ENCODE peak calls at places on chromosomes 4 and X, in seven cellular contexts. R is amygdala; G is naive thymus-derived CD4-positive, alpha-beta T cell; M is LoVo; O is H7; A is AG09319; V is ascending aorta. D is an unnamed sample.

GRCh38 chr4:81214518-81215218 is 354 bp downstream of the PRKG2 start:
- DNase-seq in A (no peak), M (no peak), R (peak), V (no peak), G (peak), O (peak), D (no peak)

GRCh38 chrX:5236096-5236495 is 992.6 kb downstream of the NLGN4X start:
- DNase-seq in A (no peak), O (peak), G (no peak), R (no peak), V (no peak), M (peak), D (no peak)

GRCh38 chrX:155819966-155820491 is 61.1 kb upstream of the VAMP7 start:
- DNase-seq in A (peak), M (peak), R (no peak), V (no peak), G (no peak), O (peak), D (peak)

GRCh38 chrX:65671286-65671685 is 3.8 kb downstream of the MSN start:
- DNase-seq in A (no peak), G (no peak), V (no peak), M (no peak), O (no peak), R (no peak), D (no peak)

GRCh38 chr4:108224628-108225053 is 55.9 kb upstream of the LEF1 start:
- DNase-seq in A (no peak), M (peak), O (no peak), R (no peak), G (no peak), V (no peak), D (no peak)

GRCh38 chr4:159177265-159178146 is 74.6 kb downstream of the RAPGEF2 start:
- DNase-seq in V (no peak), G (no peak), A (no peak), O (no peak), R (no peak), M (no peak), D (no peak)

GRCh38 chr4:839675-840443 is 13.9 kb upstream of the CPLX1 start:
- DNase-seq in M (no peak), V (no peak), A (no peak), R (no peak), O (no peak), G (no peak), D (peak)

GRCh38 chr4:183540498-183540953 is 35.7 kb downstream of the ING2 start:
- DNase-seq in M (no peak), V (no peak), O (no peak), R (no peak), G (no peak), A (no peak), D (no peak)

GRCh38 chr4:139576219-139576618 is 20.2 kb upstream of the SETD7 start:
- DNase-seq in A (no peak), O (no peak), R (no peak), G (no peak), V (no peak), M (no peak), D (no peak)

GRCh38 chr4:6221851-6222760 is 21.8 kb upstream of the JAKMIP1 start:
- DNase-seq in M (no peak), A (no peak), G (no peak), O (peak), R (no peak), V (no peak), D (peak)

GRCh38 chrX:3522016-3522690 is 175.7 kb upstream of the MXRA5 start:
- DNase-seq in V (no peak), G (no peak), M (no peak), R (no peak), O (no peak), A (peak), D (no peak)

GRCh38 chr4:26619784-26620183 is 35.9 kb downstream of the TBC1D19 start:
- DNase-seq in G (no peak), O (no peak), V (no peak), R (no peak), A (no peak), M (no peak), D (no peak)

GRCh38 chr4:1502976-1503375 is 96.7 kb upstream of the NKX1-1 start:
- DNase-seq in R (no peak), A (no peak), V (no peak), G (peak), O (peak), M (no peak), D (no peak)

GRCh38 chrX:39855748-39856129 is 242.0 kb downstream of the BCOR start:
- DNase-seq in V (no peak), A (no peak), O (peak), M (peak), R (no peak), G (peak), D (peak)

GRCh38 chrX:93875621-93876282 is 201.7 kb downstream of the FAM133A start:
- DNase-seq in R (no peak), A (no peak), V (no peak), G (no peak), M (no peak), O (no peak), D (no peak)

GRCh38 chrX:16826207-16826606 is 39.9 kb downstream of the TXLNG start:
- DNase-seq in A (peak), O (peak), R (no peak), V (no peak), M (peak), G (no peak), D (no peak)

GRCh38 chrX:16474511-16474910 is 175.4 kb upstream of the S100G start:
- DNase-seq in G (no peak), V (no peak), R (no peak), A (no peak), M (no peak), O (no peak), D (no peak)

GRCh38 chrX:92232182-92232581 is 453.0 kb downstream of the PCDH11X start:
- DNase-seq in R (no peak), V (no peak), O (peak), M (no peak), G (no peak), A (no peak), D (no peak)